ENCODE peak calls at places on chromosomes 6 and 20, in four cellular contexts. One of them, this sample, is unnamed.

GRCh38 chr6:53306819-53307347 is 41.9 kb downstream of the ELOVL5 start:
- DNase-seq in HepG2: peak; percentile 89
- DNase-seq in A549: no peak
- DNase-seq in GM12878: peak; percentile 79
- DNase-seq in this sample: no peak

GRCh38 chr6:635233-635632 is 21.7 kb downstream of the HUS1B start:
- DNase-seq in HepG2: no peak
- DNase-seq in A549: no peak
- DNase-seq in GM12878: no peak
- DNase-seq in this sample: no peak

GRCh38 chr6:166010136-166010535 is 157.5 kb downstream of the TBXT start:
- DNase-seq in HepG2: no peak
- DNase-seq in A549: no peak
- DNase-seq in GM12878: no peak
- DNase-seq in this sample: no peak

GRCh38 chr20:47251154-47252020 is 105.1 kb downstream of the ZMYND8 start:
- DNase-seq in HepG2: no peak
- DNase-seq in A549: no peak
- DNase-seq in GM12878: no peak
- DNase-seq in this sample: no peak

GRCh38 chr6:127190552-127190951 is 72.1 kb downstream of the RSPO3 start:
- DNase-seq in HepG2: no peak
- DNase-seq in A549: peak; percentile 4
- DNase-seq in GM12878: no peak
- DNase-seq in this sample: no peak

GRCh38 chr6:31831350-31832215 is 4.0 kb downstream of the HSPA1B start:
- DNase-seq in HepG2: no peak
- DNase-seq in A549: no peak
- DNase-seq in GM12878: no peak
- DNase-seq in this sample: peak; percentile 65

GRCh38 chr6:126118934-126119333 is 132.6 kb downstream of the TRMT11 start:
- DNase-seq in HepG2: no peak
- DNase-seq in A549: no peak
- DNase-seq in GM12878: no peak
- DNase-seq in this sample: no peak

GRCh38 chr6:19839788-19840187 is 2.6 kb downstream of the ID4 start:
- DNase-seq in HepG2: no peak
- DNase-seq in A549: no peak
- DNase-seq in GM12878: no peak
- DNase-seq in this sample: no peak

GRCh38 chr6:105077592-105078463 is 102.0 kb downstream of the POPDC3 start:
- DNase-seq in HepG2: peak; percentile 51
- DNase-seq in A549: peak; percentile 21
- DNase-seq in GM12878: no peak
- DNase-seq in this sample: peak; percentile 21

GRCh38 chr6:131916847-131917246 is 34.3 kb downstream of the CCN2 start:
- DNase-seq in HepG2: no peak
- DNase-seq in A549: no peak
- DNase-seq in GM12878: no peak
- DNase-seq in this sample: no peak

GRCh38 chr6:3746696-3747095 is 4.8 kb downstream of the PXDC1 start:
- DNase-seq in HepG2: no peak
- DNase-seq in A549: no peak
- DNase-seq in GM12878: no peak
- DNase-seq in this sample: no peak

GRCh38 chr20:21109144-21109543 is 3.0 kb upstream of the LINC00237 start:
- DNase-seq in HepG2: peak; percentile 44
- DNase-seq in A549: no peak
- DNase-seq in GM12878: no peak
- DNase-seq in this sample: no peak

GRCh38 chr6:167392631-167393301 is 67.9 kb downstream of the TTLL2 start:
- DNase-seq in HepG2: no peak
- DNase-seq in A549: no peak
- DNase-seq in GM12878: no peak
- DNase-seq in this sample: no peak

GRCh38 chr6:44820366-44821158 is 433.1 kb downstream of the CDC5L start:
- DNase-seq in HepG2: no peak
- DNase-seq in A549: no peak
- DNase-seq in GM12878: no peak
- DNase-seq in this sample: no peak

GRCh38 chr20:45229264-45230056 is 8.3 kb downstream of the SEMG2 start:
- DNase-seq in HepG2: peak; percentile 26
- DNase-seq in A549: no peak
- DNase-seq in GM12878: no peak
- DNase-seq in this sample: peak; percentile 64

GRCh38 chr6:142566628-142567396 is 265.0 kb downstream of the ADGRG6 start:
- DNase-seq in HepG2: peak; percentile 64
- DNase-seq in A549: peak; percentile 38
- DNase-seq in GM12878: peak; percentile 11
- DNase-seq in this sample: peak; percentile 75

GRCh38 chr6:135905604-135906300 is 54.3 kb downstream of the PDE7B start:
- DNase-seq in HepG2: no peak
- DNase-seq in A549: no peak
- DNase-seq in GM12878: no peak
- DNase-seq in this sample: no peak

GRCh38 chr6:85272973-85273372 is 176.9 kb upstream of the NT5E start:
- DNase-seq in HepG2: no peak
- DNase-seq in A549: no peak
- DNase-seq in GM12878: no peak
- DNase-seq in this sample: no peak

GRCh38 chr6:166530211-166531045 is 56.0 kb downstream of the RAMACL start:
- DNase-seq in HepG2: no peak
- DNase-seq in A549: peak; percentile 31
- DNase-seq in GM12878: no peak
- DNase-seq in this sample: no peak

GRCh38 chr6:11227698-11228097 is 4.8 kb downstream of the NEDD9 start:
- DNase-seq in HepG2: no peak
- DNase-seq in A549: no peak
- DNase-seq in GM12878: no peak
- DNase-seq in this sample: no peak

GRCh38 chr6:81105998-81106397 is 646.5 kb downstream of the TENT5A start:
- DNase-seq in HepG2: no peak
- DNase-seq in A549: no peak
- DNase-seq in GM12878: no peak
- DNase-seq in this sample: no peak

GRCh38 chr6:157281570-157281969 is 41.7 kb downstream of the TMEM242 start:
- DNase-seq in HepG2: no peak
- DNase-seq in A549: no peak
- DNase-seq in GM12878: no peak
- DNase-seq in this sample: peak; percentile 54

GRCh38 chr6:88380083-88380482 is 213.9 kb upstream of the CNR1 start:
- DNase-seq in HepG2: no peak
- DNase-seq in A549: peak; percentile 9
- DNase-seq in GM12878: no peak
- DNase-seq in this sample: no peak

GRCh38 chr6:150996968-150997367 is 131.5 kb downstream of the MTHFD1L start:
- DNase-seq in HepG2: no peak
- DNase-seq in A549: no peak
- DNase-seq in GM12878: no peak
- DNase-seq in this sample: no peak

GRCh38 chr6:120352491-120352890 is 981.8 kb downstream of the TBC1D32 start:
- DNase-seq in HepG2: no peak
- DNase-seq in A549: no peak
- DNase-seq in GM12878: no peak
- DNase-seq in this sample: no peak

GRCh38 chr20:49948178-49948577 is 12.0 kb downstream of the RNF114 start:
- DNase-seq in HepG2: no peak
- DNase-seq in A549: no peak
- DNase-seq in GM12878: no peak
- DNase-seq in this sample: no peak

GRCh38 chr6:52552278-52552643 is 24.6 kb downstream of the TRAM2 start:
- DNase-seq in HepG2: no peak
- DNase-seq in A549: no peak
- DNase-seq in GM12878: no peak
- DNase-seq in this sample: no peak

GRCh38 chr20:4688342-4688741 is 33.4 kb upstream of the PRND start:
- DNase-seq in HepG2: no peak
- DNase-seq in A549: no peak
- DNase-seq in GM12878: no peak
- DNase-seq in this sample: no peak

GRCh38 chr6:2480267-2480966 is 235.0 kb upstream of the GMDS start:
- DNase-seq in HepG2: no peak
- DNase-seq in A549: no peak
- DNase-seq in GM12878: no peak
- DNase-seq in this sample: no peak

GRCh38 chr6:118537579-118537978 is 10.5 kb upstream of the PLN start:
- DNase-seq in HepG2: no peak
- DNase-seq in A549: no peak
- DNase-seq in GM12878: no peak
- DNase-seq in this sample: no peak

GRCh38 chr6:26743157-26743821 is 83.7 kb upstream of the ZNF322 start:
- DNase-seq in HepG2: no peak
- DNase-seq in A549: peak; percentile 57
- DNase-seq in GM12878: no peak
- DNase-seq in this sample: peak; percentile 64

GRCh38 chr6:151885234-151885633 is 77.8 kb downstream of the ESR1 start:
- DNase-seq in HepG2: no peak
- DNase-seq in A549: no peak
- DNase-seq in GM12878: no peak
- DNase-seq in this sample: no peak

GRCh38 chr6:51318674-51319073 is 500.0 kb downstream of the TFAP2B start:
- DNase-seq in HepG2: no peak
- DNase-seq in A549: no peak
- DNase-seq in GM12878: no peak
- DNase-seq in this sample: no peak

GRCh38 chr6:51314965-51315364 is 496.3 kb downstream of the TFAP2B start:
- DNase-seq in HepG2: no peak
- DNase-seq in A549: no peak
- DNase-seq in GM12878: no peak
- DNase-seq in this sample: no peak
- TF ChIP-seq REST in HepG2: no peak
- TF ChIP-seq REST in A549: no peak
- TF ChIP-seq REST in GM12878: no peak
- TF ChIP-seq REST in this sample: no peak

GRCh38 chr6:4973972-4974885 is 29.6 kb downstream of the RPP40 start:
- DNase-seq in HepG2: no peak
- DNase-seq in A549: no peak
- DNase-seq in GM12878: no peak
- DNase-seq in this sample: no peak
- TF ChIP-seq CHD4 in HepG2: no peak
- TF ChIP-seq CHD4 in A549: no peak
- TF ChIP-seq CHD4 in GM12878: no peak
- TF ChIP-seq CHD4 in this sample: no peak

GRCh38 chr6:159701413-159701999 is 8.5 kb upstream of the SOD2 start:
- DNase-seq in HepG2: peak; percentile 43
- DNase-seq in A549: peak; percentile 49
- DNase-seq in GM12878: no peak
- DNase-seq in this sample: no peak
- TF ChIP-seq REST in HepG2: no peak
- TF ChIP-seq REST in A549: no peak
- TF ChIP-seq REST in GM12878: no peak
- TF ChIP-seq REST in this sample: no peak

DNA sequence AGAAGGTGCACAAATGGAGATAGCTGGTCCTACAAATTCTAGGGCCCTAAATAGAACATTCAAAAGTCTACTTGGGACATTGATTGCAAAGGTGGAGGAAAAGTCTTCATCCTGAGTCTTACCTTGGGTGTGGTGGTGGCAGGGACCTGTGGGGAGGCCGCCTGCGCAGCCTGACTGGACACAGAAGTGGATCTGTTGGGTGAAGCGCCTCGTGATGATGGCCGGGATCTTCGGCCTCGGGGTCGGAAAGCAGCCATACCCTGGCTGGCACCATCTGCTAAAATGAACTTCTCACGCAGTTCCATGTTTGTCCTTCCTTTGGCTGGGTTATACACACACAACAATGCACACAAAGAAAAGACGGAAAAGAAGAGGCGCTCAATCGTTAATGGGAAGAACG is 179.2 kb downstream of the DST start:
- DNase-seq in HepG2: no peak
- DNase-seq in A549: no peak
- DNase-seq in GM12878: no peak
- DNase-seq in this sample: no peak
- TF ChIP-seq CHD4 in HepG2: no peak
- TF ChIP-seq CHD4 in A549: no peak
- TF ChIP-seq CHD4 in GM12878: no peak
- TF ChIP-seq CHD4 in this sample: no peak

DNA sequence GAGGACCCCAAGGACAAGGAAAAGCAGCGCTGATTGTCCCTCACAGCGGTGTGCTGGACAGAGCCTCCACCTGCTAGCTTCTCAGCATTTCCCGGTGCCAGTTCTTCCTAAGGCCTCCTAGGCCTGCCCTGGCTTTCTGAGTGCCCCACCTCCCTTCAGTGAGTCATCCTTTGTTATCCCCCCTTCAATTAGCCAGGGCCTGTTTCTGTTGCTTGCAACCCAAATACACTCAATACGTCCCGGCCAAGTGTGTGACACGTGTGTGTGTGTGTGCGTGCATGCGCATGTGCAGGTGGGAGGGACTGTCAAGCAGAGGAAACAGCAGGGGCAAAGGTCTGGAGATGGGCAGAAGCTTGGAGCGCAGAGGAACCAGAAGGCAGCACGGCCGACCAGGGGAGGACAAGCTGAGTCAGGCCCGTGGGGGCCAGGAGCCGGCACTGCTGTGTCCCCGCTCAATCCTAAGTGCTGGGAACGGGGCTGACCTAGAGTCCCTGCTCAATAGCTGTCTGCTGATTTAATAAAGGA is 159.8 kb downstream of the PREX1 start:
- DNase-seq in HepG2: peak; percentile 46
- DNase-seq in A549: no peak
- DNase-seq in GM12878: no peak
- DNase-seq in this sample: no peak
- TF ChIP-seq REST in HepG2: peak; percentile 53
- TF ChIP-seq REST in A549: no peak
- TF ChIP-seq REST in GM12878: no peak
- TF ChIP-seq REST in this sample: no peak